ENCODE peak calls at places on chromosome X, in seven cellular contexts. S is HCT116, T is body of pancreas, U is NB4, F is ovary, W is stomach, B is esophagus muscularis mucosa. C is an unnamed sample.

GRCh38 chrX:11672213-11672612 is 6.5 kb upstream of the ARHGAP6 start:
- DNase-seq in T (no peak), B (no peak), U (no peak), F (no peak), W (no peak), S (no peak), C (no peak)

GRCh38 chrX:26146024-26146423 is 7.9 kb downstream of the MAGEB18 start:
- DNase-seq in F (no peak), S (no peak), B (no peak), W (no peak), T (no peak), U (no peak), C (no peak)

GRCh38 chrX:116317409-116317808 is 119.0 kb upstream of the SLC6A14 start:
- DNase-seq in S (no peak), F (no peak), T (no peak), U (no peak), W (peak; percentile 28), B (no peak), C (peak; percentile 24)

GRCh38 chrX:73683236-73683859 is 120.4 kb downstream of the CHIC1 start:
- DNase-seq in W (no peak), B (no peak), F (no peak), T (no peak), U (no peak), S (no peak), C (no peak)

GRCh38 chrX:38500886-38501285 is 60.5 kb upstream of the TSPAN7 start:
- DNase-seq in S (no peak), T (no peak), F (no peak), U (no peak), B (no peak), W (no peak), C (no peak)

GRCh38 chrX:113222305-113222704 is 381.7 kb upstream of the AMOT start:
- DNase-seq in F (no peak), S (no peak), T (peak; percentile 31), W (no peak), B (no peak), U (no peak), C (no peak)

GRCh38 chrX:1244164-1245076 is 24.2 kb upstream of the CSF2RA start:
- DNase-seq in W (no peak), T (no peak), B (no peak), U (peak; percentile 63), F (no peak), S (no peak), C (no peak)

GRCh38 chrX:9526965-9527364 is 62.1 kb downstream of the TBL1X start:
- DNase-seq in S (no peak), W (no peak), T (no peak), U (no peak), B (no peak), F (no peak), C (no peak)

GRCh38 chrX:48683411-48683982 is at the start of gene WAS:
- DNase-seq in W (no peak), S (no peak), B (no peak), U (peak; percentile 89), F (no peak), T (no peak), C (peak; percentile 50)

GRCh38 chrX:103941201-103941975 is 21.0 kb upstream of the TMSB15B start:
- DNase-seq in T (no peak), F (no peak), W (no peak), S (no peak), U (peak; percentile 19), B (no peak), C (no peak)

GRCh38 chrX:88560673-88561330 is 186.2 kb upstream of the CPXCR1 start:
- DNase-seq in S (no peak), W (no peak), T (no peak), F (no peak), B (no peak), U (no peak), C (no peak)

GRCh38 chrX:70046978-70047377 is 2.8 kb downstream of the AWAT2 start:
- DNase-seq in B (no peak), W (no peak), T (no peak), U (no peak), F (no peak), S (no peak), C (no peak)

GRCh38 chrX:53256446-53257041 is 24.8 kb downstream of the IQSEC2 start:
- DNase-seq in W (no peak), U (no peak), S (no peak), T (no peak), F (no peak), B (no peak), C (no peak)

GRCh38 chrX:109629310-109629709 is 4.3 kb upstream of the KCNE5 start:
- DNase-seq in W (no peak), S (no peak), T (no peak), F (no peak), U (no peak), B (no peak), C (no peak)

GRCh38 chrX:70552174-70552704 is 107.6 kb downstream of the DLG3 start:
- DNase-seq in S (no peak), W (no peak), U (peak; percentile 11), B (no peak), F (no peak), T (no peak), C (no peak)

GRCh38 chrX:11461181-11462001 is 168.2 kb downstream of the AMELX start:
- DNase-seq in T (no peak), S (no peak), W (no peak), F (peak; percentile 40), B (no peak), U (no peak), C (no peak)

GRCh38 chrX:110440016-110440805 is 81.6 kb downstream of the RTL9 start:
- DNase-seq in B (no peak), F (no peak), S (no peak), T (no peak), W (no peak), U (no peak), C (no peak)

GRCh38 chrX:150543230-150544155 is 24.9 kb upstream of the MTM1 start:
- DNase-seq in T (no peak), B (no peak), F (no peak), W (no peak), S (no peak), U (peak; percentile 87), C (no peak)

GRCh38 chrX:1465261-1466231 is 12.8 kb upstream of the ASMTL start:
- DNase-seq in F (no peak), B (peak; percentile 81), S (no peak), W (peak; percentile 17), U (no peak), T (no peak), C (no peak)

GRCh38 chrX:45710081-45710801 is 509.6 kb upstream of the DIPK2B start:
- DNase-seq in S (peak; percentile 99), T (no peak), F (no peak), W (no peak), B (no peak), U (peak; percentile 25), C (no peak)

GRCh38 chrX:148035371-148035770 is 54.2 kb downstream of the FMR1NB start:
- DNase-seq in F (no peak), S (no peak), U (no peak), W (no peak), T (no peak), B (no peak), C (no peak)

GRCh38 chrX:153598541-153599191 is at the start of gene CCNQ:
- DNase-seq in S (no peak), F (peak; percentile 52), B (no peak), T (peak; percentile 15), U (peak; percentile 57), W (peak; percentile 30), C (no peak)

DNA sequence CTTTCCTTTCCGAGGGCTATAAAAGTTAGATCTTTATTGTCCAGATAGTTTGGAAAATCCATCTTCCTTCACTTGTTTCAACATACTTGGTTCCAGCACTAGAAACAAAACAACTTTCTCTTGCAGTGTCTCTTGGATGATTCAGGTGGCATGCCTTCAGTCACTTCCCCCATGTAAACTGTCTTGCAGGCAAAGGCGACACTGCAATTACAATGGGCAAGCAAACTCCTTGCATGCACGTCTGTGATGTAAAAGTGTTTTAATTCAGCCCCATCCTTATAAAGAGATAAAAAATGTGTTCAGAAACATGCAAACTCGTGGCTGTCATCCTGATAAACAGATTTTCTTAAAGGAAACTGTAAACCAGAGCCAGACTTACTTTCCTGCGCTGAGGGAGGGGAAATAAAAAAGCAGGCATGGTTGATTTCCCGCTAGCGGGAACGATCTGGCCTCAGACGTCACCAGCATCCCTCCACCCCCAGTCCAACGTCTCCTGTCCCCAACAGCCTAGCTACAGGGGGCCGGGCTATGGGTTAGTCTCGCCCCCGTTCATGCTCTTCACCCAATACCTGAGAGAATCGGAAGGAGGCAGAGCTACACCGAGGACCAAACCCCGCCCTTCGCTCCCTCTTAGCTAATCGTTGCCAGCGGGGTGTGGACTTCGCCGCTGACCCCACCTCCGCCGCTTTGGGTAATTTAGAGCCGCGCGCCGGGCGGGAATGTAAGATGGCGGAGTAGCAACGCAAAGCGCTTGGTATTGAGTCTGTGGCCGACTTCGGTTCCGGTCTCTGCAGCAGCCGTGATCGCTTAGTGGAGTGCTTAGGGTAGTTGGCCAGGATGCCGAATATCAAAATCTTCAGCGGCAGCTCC is at the start of gene PRPS1:
- DNase-seq in W (peak; percentile 90), T (peak; percentile 89), S (peak; percentile 88), F (peak; percentile 88), U (peak; percentile 97), B (peak; percentile 96), C (peak; percentile 93)
- TF ChIP-seq POLR2A in W (no peak), T (peak; percentile 44), S (no peak), F (peak; percentile 79), U (peak; percentile 77), B (no peak), C (peak; percentile 79)

GRCh38 chrX:50081282-50081955 is 119.4 kb downstream of the AKAP4 start:
- DNase-seq in W (peak; percentile 54), T (peak; percentile 15), S (no peak), F (peak; percentile 45), U (peak; percentile 37), B (no peak), C (peak; percentile 40)
- TF ChIP-seq POLR2A in W (no peak), T (no peak), S (no peak), F (no peak), U (no peak), B (no peak), C (no peak)

DNA sequence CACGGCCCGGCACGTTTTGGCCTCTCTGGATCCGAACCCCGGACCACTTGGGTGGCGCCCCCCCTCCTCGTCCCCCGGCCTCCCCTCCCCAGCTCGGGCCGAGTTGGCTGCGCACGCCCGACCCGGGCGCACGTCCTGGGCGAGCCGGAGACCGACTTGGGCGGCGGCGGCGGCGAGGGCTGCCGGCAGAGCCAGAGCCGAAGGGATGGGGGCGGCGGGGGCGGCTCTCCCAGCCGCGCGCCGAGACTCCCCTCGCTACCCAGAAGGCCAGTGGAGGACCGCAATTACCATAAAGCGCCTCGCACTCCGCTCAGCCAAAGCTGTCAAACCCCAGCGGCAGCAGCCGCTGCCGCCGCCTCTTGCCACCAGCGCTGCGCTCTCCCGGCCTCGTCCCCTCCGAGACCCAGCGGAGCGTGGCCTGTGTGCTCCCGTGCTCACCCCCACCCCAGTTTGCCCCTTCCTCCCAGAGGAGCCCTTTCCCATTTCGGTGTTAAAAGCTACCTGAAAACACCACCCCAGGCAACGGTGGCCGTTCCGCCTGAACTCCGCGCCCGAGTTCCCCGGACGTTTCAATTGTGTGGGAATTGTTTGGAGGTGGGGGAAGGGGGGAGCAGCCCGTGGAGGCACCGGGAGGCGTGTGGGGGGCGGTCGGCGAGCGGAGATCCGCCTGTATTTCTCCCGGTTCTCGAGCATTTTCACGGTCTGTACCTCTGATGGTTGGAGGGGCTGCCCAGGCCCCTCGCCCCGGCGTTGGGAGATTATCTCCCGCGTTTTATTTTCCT is 697 bp upstream of the BCOR start:
- DNase-seq in F (no peak), W (no peak), U (peak; percentile 81), S (no peak), B (no peak), T (peak; percentile 58), C (peak; percentile 53)
- TF ChIP-seq POLR2A in F (no peak), W (no peak), U (peak; percentile 46), S (no peak), B (no peak), T (peak; percentile 63), C (peak; percentile 54)

GRCh38 chrX:24149346-24150050 is at the start of gene ZFX:
- DNase-seq in U (peak; percentile 78), F (peak; percentile 83), T (peak; percentile 65), B (no peak), W (peak; percentile 77), S (no peak), C (peak; percentile 82)
- TF ChIP-seq POLR2A in U (peak; percentile 29), F (no peak), T (peak; percentile 49), B (peak; percentile 40), W (no peak), S (no peak), C (peak; percentile 30)